ENCODE peak calls at places on chromosomes 5 and 9, in six cellular contexts. One of them, this sample, is unnamed.

GRCh38 chr5:31815394-31815793 is 176.5 kb downstream of the PDZD2 start:
- DNase-seq in dermis blood vessel endothelial cell: no peak
- DNase-seq in fibroblast of mammary gland: no peak
- DNase-seq in heart right ventricle: no peak
- DNase-seq in T-cell: no peak
- DNase-seq in adrenal gland: no peak
- DNase-seq in this sample: no peak

GRCh38 chr5:129445379-129445778 is 14.7 kb upstream of the ADAMTS19 start:
- DNase-seq in dermis blood vessel endothelial cell: no peak
- DNase-seq in fibroblast of mammary gland: peak
- DNase-seq in heart right ventricle: no peak
- DNase-seq in T-cell: no peak
- DNase-seq in adrenal gland: no peak
- DNase-seq in this sample: no peak

GRCh38 chr5:66743344-66743743 is 147.2 kb downstream of the MAST4 start:
- DNase-seq in dermis blood vessel endothelial cell: no peak
- DNase-seq in fibroblast of mammary gland: no peak
- DNase-seq in heart right ventricle: no peak
- DNase-seq in T-cell: no peak
- DNase-seq in adrenal gland: no peak
- DNase-seq in this sample: no peak

GRCh38 chr5:9194509-9194908 is 351.4 kb downstream of the SEMA5A start:
- DNase-seq in dermis blood vessel endothelial cell: no peak
- DNase-seq in fibroblast of mammary gland: peak
- DNase-seq in heart right ventricle: no peak
- DNase-seq in T-cell: no peak
- DNase-seq in adrenal gland: no peak
- DNase-seq in this sample: no peak

GRCh38 chr9:100700689-100701318 is 122.9 kb downstream of the CAVIN4 start:
- DNase-seq in dermis blood vessel endothelial cell: peak
- DNase-seq in fibroblast of mammary gland: peak
- DNase-seq in heart right ventricle: no peak
- DNase-seq in T-cell: no peak
- DNase-seq in adrenal gland: peak
- DNase-seq in this sample: no peak

GRCh38 chr5:168647083-168647482 is 67.9 kb upstream of the PANK3 start:
- DNase-seq in dermis blood vessel endothelial cell: no peak
- DNase-seq in fibroblast of mammary gland: peak
- DNase-seq in heart right ventricle: no peak
- DNase-seq in T-cell: no peak
- DNase-seq in adrenal gland: no peak
- DNase-seq in this sample: no peak

GRCh38 chr9:73411494-73411893 is 259.8 kb downstream of the ANXA1 start:
- DNase-seq in dermis blood vessel endothelial cell: no peak
- DNase-seq in fibroblast of mammary gland: no peak
- DNase-seq in heart right ventricle: no peak
- DNase-seq in T-cell: no peak
- DNase-seq in adrenal gland: no peak
- DNase-seq in this sample: no peak

GRCh38 chr9:7901676-7902075 is 102.1 kb upstream of the DMAC1 start:
- DNase-seq in dermis blood vessel endothelial cell: no peak
- DNase-seq in fibroblast of mammary gland: no peak
- DNase-seq in heart right ventricle: no peak
- DNase-seq in T-cell: no peak
- DNase-seq in adrenal gland: no peak
- DNase-seq in this sample: no peak

GRCh38 chr5:138654281-138654867 is 79.2 kb upstream of the HSPA9 start:
- DNase-seq in dermis blood vessel endothelial cell: peak
- DNase-seq in fibroblast of mammary gland: peak
- DNase-seq in heart right ventricle: no peak
- DNase-seq in T-cell: peak
- DNase-seq in adrenal gland: no peak
- DNase-seq in this sample: peak

GRCh38 chr9:119268985-119269384 is 100.2 kb downstream of the BRINP1 start:
- DNase-seq in dermis blood vessel endothelial cell: no peak
- DNase-seq in fibroblast of mammary gland: peak
- DNase-seq in heart right ventricle: no peak
- DNase-seq in T-cell: no peak
- DNase-seq in adrenal gland: no peak
- DNase-seq in this sample: no peak

GRCh38 chr9:28774433-28775029 is 1201.2 kb upstream of the C9orf72 start:
- DNase-seq in dermis blood vessel endothelial cell: peak
- DNase-seq in fibroblast of mammary gland: peak
- DNase-seq in heart right ventricle: no peak
- DNase-seq in T-cell: no peak
- DNase-seq in adrenal gland: no peak
- DNase-seq in this sample: no peak